ENCODE peak calls at places on chromosomes 11 and 22, in ten cellular contexts. E is heart right ventricle, Y is GM23338, G is PC-9, C is ovary, K is OCI-LY7, I is A549, T is ascending aorta, H is RWPE1, U is caudate nucleus. B is an unnamed sample.

GRCh38 chr11:16789560-16790483 is 51.4 kb downstream of the C11orf58 start:
- DNase-seq in E (no peak), Y (no peak), G (no peak), C (no peak), K (no peak), I (no peak), T (no peak), H (no peak), U (no peak), B (no peak)

GRCh38 chr22:24810043-24810749 is 4.2 kb downstream of the SGSM1 start:
- DNase-seq in E (no peak), Y (peak), G (no peak), C (no peak), K (no peak), I (no peak), T (peak), H (no peak), U (peak), B (peak)

GRCh38 chr11:77267910-77268309 is 33.6 kb downstream of the GDPD4 start:
- DNase-seq in E (no peak), Y (no peak), G (no peak), C (no peak), K (no peak), I (no peak), T (no peak), H (no peak), U (no peak), B (no peak)

GRCh38 chr22:28816994-28817530 is 16.7 kb upstream of the XBP1 start:
- DNase-seq in E (no peak), Y (no peak), G (no peak), C (no peak), K (peak), I (no peak), T (no peak), H (no peak), U (no peak), B (no peak)

GRCh38 chr22:35777335-35777975 is 59.8 kb downstream of the APOL5 start:
- DNase-seq in E (no peak), Y (no peak), G (peak), C (no peak), K (no peak), I (no peak), T (no peak), H (peak), U (no peak), B (peak)

GRCh38 chr11:36672815-36673450 is 74.9 kb upstream of the RAG2 start:
- DNase-seq in E (no peak), Y (peak), G (no peak), C (no peak), K (peak), I (no peak), T (no peak), H (peak), U (peak), B (peak)

GRCh38 chr11:103618532-103618931 is 417.9 kb upstream of the DDI1 start:
- DNase-seq in E (no peak), Y (no peak), G (no peak), C (no peak), K (no peak), I (no peak), T (no peak), H (no peak), U (no peak), B (no peak)

GRCh38 chr11:126336646-126337045 is 18.8 kb upstream of the ST3GAL4 start:
- DNase-seq in E (no peak), Y (peak), G (peak), C (peak), K (no peak), I (no peak), T (no peak), H (no peak), U (no peak), B (peak)

GRCh38 chr11:125483592-125483991 is 12.5 kb downstream of the FEZ1 start:
- DNase-seq in E (no peak), Y (no peak), G (no peak), C (no peak), K (no peak), I (no peak), T (no peak), H (peak), U (no peak), B (no peak)

GRCh38 chr22:38423512-38424503 is 31.2 kb downstream of the KCNJ4 start:
- DNase-seq in E (no peak), Y (no peak), G (no peak), C (no peak), K (no peak), I (no peak), T (no peak), H (no peak), U (no peak), B (no peak)

GRCh38 chr11:5938603-5938965 is 3.5 kb upstream of the OR56A3 start:
- DNase-seq in E (no peak), Y (peak), G (no peak), C (no peak), K (no peak), I (no peak), T (no peak), H (no peak), U (no peak), B (no peak)

GRCh38 chr11:128471138-128471661 is 116.2 kb downstream of the ETS1 start:
- DNase-seq in E (no peak), Y (no peak), G (no peak), C (no peak), K (peak), I (no peak), T (no peak), H (no peak), U (no peak), B (no peak)

GRCh38 chr11:68353669-68354068 is 41.3 kb downstream of the LRP5 start:
- DNase-seq in E (no peak), Y (no peak), G (no peak), C (peak), K (no peak), I (peak), T (no peak), H (no peak), U (no peak), B (no peak)

GRCh38 chr11:68353118-68353517 is 40.7 kb downstream of the LRP5 start:
- DNase-seq in E (no peak), Y (no peak), G (peak), C (peak), K (no peak), I (peak), T (no peak), H (no peak), U (no peak), B (no peak)

GRCh38 chr11:68357568-68357967 is 45.2 kb downstream of the LRP5 start:
- DNase-seq in E (no peak), Y (no peak), G (no peak), C (no peak), K (no peak), I (no peak), T (no peak), H (no peak), U (no peak), B (no peak)

GRCh38 chr11:68354181-68354872 is 41.9 kb downstream of the LRP5 start:
- DNase-seq in E (peak), Y (peak), G (peak), C (peak), K (no peak), I (peak), T (peak), H (peak), U (no peak), B (peak)

DNA sequence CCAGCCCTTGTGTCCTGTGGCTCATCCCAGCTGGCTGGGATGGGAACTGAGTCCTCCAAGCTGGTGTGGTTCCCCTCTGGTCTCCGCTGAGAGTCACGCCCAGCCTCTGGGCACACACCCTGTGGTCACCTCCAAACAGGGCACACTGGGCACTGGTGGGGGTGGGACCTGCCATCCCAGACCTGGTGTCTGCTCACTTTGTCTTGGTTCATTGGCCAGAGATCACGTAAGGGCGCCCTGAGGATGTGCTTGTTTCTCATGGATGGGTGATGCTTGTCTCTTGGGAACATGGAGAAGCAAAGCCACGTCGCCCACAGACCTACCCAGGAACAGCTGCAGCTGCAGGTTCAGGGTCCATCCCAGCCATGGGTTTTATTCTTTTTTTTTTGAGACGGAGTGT is 43.1 kb downstream of the LRP5 start:
- DNase-seq in E (no peak), Y (no peak), G (no peak), C (no peak), K (no peak), I (no peak), T (no peak), H (no peak), U (no peak), B (no peak)
- H3K27ac ChIP-seq in E (peak), Y (no peak), G (no peak), C (peak), K (no peak), I (peak), T (peak), H (peak), U (no peak), B (no peak)

DNA sequence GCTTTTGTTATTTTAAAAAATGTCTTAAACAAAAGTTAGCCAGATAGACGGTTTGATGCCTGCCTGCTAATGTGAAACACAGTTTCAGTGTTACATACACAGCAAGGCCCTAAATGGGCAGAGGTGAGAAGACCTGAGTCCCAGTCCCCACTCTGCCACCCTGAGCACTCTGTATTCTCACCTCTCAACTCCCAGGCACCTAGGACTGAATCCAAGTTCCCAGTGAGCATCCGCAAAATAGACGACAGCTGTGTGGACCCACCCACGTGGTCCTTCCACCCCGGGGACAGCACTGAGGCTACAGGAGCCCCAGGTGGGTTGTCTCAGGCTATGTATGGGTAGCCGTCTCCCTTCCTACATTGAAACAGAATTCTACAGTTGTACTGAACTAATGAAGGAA is 111.5 kb downstream of the RPL27A start:
- DNase-seq in E (no peak), Y (no peak), G (no peak), C (no peak), K (no peak), I (no peak), T (no peak), H (no peak), U (no peak), B (no peak)
- H3K27ac ChIP-seq in E (peak), Y (no peak), G (no peak), C (no peak), K (no peak), I (no peak), T (no peak), H (peak), U (no peak), B (no peak)

GRCh38 chr11:124329787-124330478 is 9.9 kb upstream of the OR8D2 start:
- DNase-seq in E (no peak), Y (peak), G (no peak), C (no peak), K (peak), I (no peak), T (no peak), H (no peak), U (no peak), B (no peak)
- H3K27ac ChIP-seq in E (no peak), Y (no peak), G (no peak), C (no peak), K (peak), I (no peak), T (no peak), H (no peak), U (no peak), B (no peak)

GRCh38 chr11:94740083-94740974 is 27.8 kb upstream of the AMOTL1 start:
- DNase-seq in E (peak), Y (peak), G (no peak), C (peak), K (no peak), I (no peak), T (peak), H (no peak), U (peak), B (peak)

GRCh38 chr11:94740975-94741707 is 27.0 kb upstream of the AMOTL1 start:
- DNase-seq in E (peak), Y (peak), G (peak), C (peak), K (no peak), I (peak), T (no peak), H (peak), U (no peak), B (peak)

GRCh38 chr11:94738746-94739145 is 29.4 kb upstream of the AMOTL1 start:
- DNase-seq in E (no peak), Y (no peak), G (no peak), C (no peak), K (no peak), I (no peak), T (no peak), H (no peak), U (no peak), B (peak)

GRCh38 chr11:94739331-94739730 is 28.8 kb upstream of the AMOTL1 start:
- DNase-seq in E (no peak), Y (no peak), G (no peak), C (no peak), K (no peak), I (no peak), T (no peak), H (no peak), U (no peak), B (peak)

GRCh38 chr11:94742645-94743044 is 25.5 kb upstream of the AMOTL1 start:
- DNase-seq in E (no peak), Y (no peak), G (peak), C (no peak), K (no peak), I (no peak), T (no peak), H (no peak), U (no peak), B (no peak)
- H3K27ac ChIP-seq in E (no peak), Y (no peak), G (peak), C (no peak), K (no peak), I (no peak), T (no peak), H (no peak), U (no peak), B (no peak)

DNA sequence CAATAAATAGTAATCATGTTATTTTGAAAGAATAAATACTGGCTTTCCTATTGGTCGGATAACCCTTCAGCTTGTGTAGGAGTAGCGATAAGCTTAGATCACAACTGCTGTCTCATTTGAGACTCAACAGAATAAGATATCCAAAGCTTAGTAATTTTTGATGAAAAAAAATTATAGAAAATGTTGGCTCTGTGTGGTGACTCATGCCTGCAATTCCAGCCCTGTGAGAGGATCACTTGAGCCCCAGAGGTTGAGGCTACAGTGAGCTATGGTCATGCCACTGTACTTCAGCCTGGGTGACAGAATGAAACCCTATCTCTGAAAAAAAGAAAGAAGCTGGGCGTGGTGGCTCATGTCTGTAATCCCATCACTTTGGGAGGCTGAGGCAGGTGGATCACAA is 55.6 kb upstream of the RRM1 start:
- DNase-seq in E (no peak), Y (no peak), G (no peak), C (no peak), K (no peak), I (no peak), T (no peak), H (no peak), U (no peak), B (no peak)
- H3K27ac ChIP-seq in E (no peak), Y (no peak), G (no peak), C (no peak), K (no peak), I (no peak), T (no peak), H (no peak), U (no peak), B (no peak)

DNA sequence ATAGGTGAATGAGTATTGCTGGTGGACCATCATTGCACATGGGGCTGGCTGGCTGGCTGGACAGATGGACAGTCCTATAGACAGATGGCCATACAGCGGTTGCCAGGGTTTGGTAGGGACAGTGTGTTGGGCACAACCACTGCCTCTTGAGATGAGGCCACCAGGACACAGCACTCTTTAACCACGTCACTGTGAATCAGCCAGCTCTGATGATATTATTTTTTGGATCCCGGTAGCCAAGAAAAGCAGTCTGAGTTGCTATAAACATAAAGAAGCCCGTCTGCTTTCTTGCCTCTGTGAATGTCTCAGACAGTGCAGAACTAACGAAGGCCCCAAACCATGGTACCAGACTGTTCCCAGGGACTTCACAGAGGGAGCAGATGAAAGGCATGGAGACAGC is 115.9 kb upstream of the CSNK2A3 start:
- DNase-seq in E (no peak), Y (no peak), G (no peak), C (no peak), K (no peak), I (no peak), T (no peak), H (no peak), U (no peak), B (no peak)
- H3K27ac ChIP-seq in E (no peak), Y (no peak), G (no peak), C (no peak), K (no peak), I (no peak), T (peak), H (no peak), U (no peak), B (no peak)

GRCh38 chr11:2730323-2731284 is 30.8 kb upstream of the KCNQ1OT1 start:
- DNase-seq in E (no peak), Y (no peak), G (no peak), C (no peak), K (no peak), I (no peak), T (no peak), H (no peak), U (peak), B (no peak)

GRCh38 chr11:2728128-2728662 is 28.4 kb upstream of the KCNQ1OT1 start:
- DNase-seq in E (no peak), Y (no peak), G (no peak), C (no peak), K (no peak), I (no peak), T (no peak), H (no peak), U (no peak), B (no peak)

GRCh38 chr11:2731285-2732125 is 31.7 kb upstream of the KCNQ1OT1 start:
- DNase-seq in E (peak), Y (no peak), G (no peak), C (no peak), K (no peak), I (no peak), T (no peak), H (no peak), U (no peak), B (no peak)

GRCh38 chr11:2728663-2729332 is 29.0 kb upstream of the KCNQ1OT1 start:
- DNase-seq in E (no peak), Y (no peak), G (no peak), C (no peak), K (no peak), I (no peak), T (no peak), H (no peak), U (peak), B (no peak)

DNA sequence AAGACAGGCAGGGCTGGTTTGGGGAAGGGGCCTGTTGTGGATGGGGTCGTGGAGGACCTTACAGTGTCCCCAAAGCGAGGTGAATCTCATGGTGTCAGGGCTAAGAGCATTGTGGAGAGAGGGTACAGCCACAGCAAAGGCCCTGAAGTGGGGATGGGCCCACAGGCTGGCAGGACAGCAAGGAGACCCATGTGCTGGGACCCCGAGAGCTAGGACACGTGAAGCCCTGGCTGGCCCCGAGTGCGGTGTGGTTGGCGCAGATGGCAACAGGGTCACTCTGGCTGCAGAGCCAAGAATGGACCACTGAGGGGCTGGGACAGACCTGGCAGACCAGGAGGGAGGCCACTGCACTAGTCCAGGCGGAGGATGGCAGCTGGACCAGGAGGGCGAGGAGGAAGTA is 30.0 kb upstream of the KCNQ1OT1 start:
- DNase-seq in E (no peak), Y (no peak), G (no peak), C (no peak), K (no peak), I (no peak), T (no peak), H (no peak), U (no peak), B (no peak)
- H3K27ac ChIP-seq in E (no peak), Y (no peak), G (no peak), C (no peak), K (no peak), I (no peak), T (no peak), H (no peak), U (peak), B (no peak)

GRCh38 chr11:44751066-44751465 is 24.3 kb downstream of the TSPAN18 start:
- DNase-seq in E (no peak), Y (no peak), G (no peak), C (no peak), K (no peak), I (no peak), T (peak), H (no peak), U (no peak), B (no peak)
- H3K27ac ChIP-seq in E (peak), Y (no peak), G (no peak), C (no peak), K (no peak), I (no peak), T (peak), H (no peak), U (no peak), B (no peak)

GRCh38 chr11:65583589-65583988 is 7.7 kb downstream of the EHBP1L1 start:
- DNase-seq in E (no peak), Y (no peak), G (no peak), C (no peak), K (no peak), I (no peak), T (no peak), H (no peak), U (no peak), B (no peak)
- H3K27ac ChIP-seq in E (no peak), Y (no peak), G (no peak), C (no peak), K (no peak), I (no peak), T (peak), H (peak), U (no peak), B (no peak)

GRCh38 chr11:27401280-27401679 is 38.3 kb upstream of the CCDC34 start:
- DNase-seq in E (no peak), Y (no peak), G (no peak), C (no peak), K (no peak), I (no peak), T (no peak), H (no peak), U (no peak), B (no peak)
- H3K27ac ChIP-seq in E (no peak), Y (no peak), G (peak), C (no peak), K (no peak), I (peak), T (no peak), H (no peak), U (no peak), B (no peak)

B was measured in mesendoderm.